ENCODE peak calls at places on chromosomes 5 and 9, in nine cellular contexts. Q, P, B, A, I, S, X, Y and J are unnamed samples.

GRCh38 chr9:33175633-33176325 is 8.6 kb upstream of the B4GALT1 start:
- DNase-seq in Q (no peak), P (no peak), B (no peak), A (no peak), I (no peak), S (no peak), X (no peak), Y (no peak), J (no peak)

GRCh38 chr5:98416541-98416940 is 356.9 kb upstream of the RGMB start:
- DNase-seq in Q (no peak), P (peak; percentile 58), B (no peak), A (no peak), I (peak; percentile 66), S (no peak), X (no peak), Y (no peak), J (no peak)

GRCh38 chr9:33489070-33489469 is 15.3 kb upstream of the NOL6 start:
- DNase-seq in Q (no peak), P (peak; percentile 82), B (no peak), A (no peak), I (peak; percentile 76), S (no peak), X (no peak), Y (no peak), J (no peak)

GRCh38 chr5:149936700-149937091 is 7.9 kb downstream of the PDE6A start:
- DNase-seq in Q (no peak), P (no peak), B (no peak), A (no peak), I (peak; percentile 56), S (no peak), X (no peak), Y (no peak), J (no peak)

GRCh38 chr5:56028708-56029107 is 33.9 kb upstream of the IL6ST start:
- DNase-seq in Q (no peak), P (no peak), B (no peak), A (no peak), I (no peak), S (no peak), X (no peak), Y (no peak), J (no peak)

GRCh38 chr9:6667633-6668280 is 22.2 kb upstream of the GLDC start:
- DNase-seq in Q (no peak), P (peak; percentile 25), B (no peak), A (peak; percentile 24), I (peak; percentile 45), S (no peak), X (no peak), Y (peak; percentile 13), J (no peak)

GRCh38 chr5:74199436-74200210 is 440.9 kb downstream of the ENC1 start:
- DNase-seq in Q (no peak), P (peak; percentile 89), B (no peak), A (no peak), I (peak; percentile 36), S (no peak), X (no peak), Y (no peak), J (no peak)

GRCh38 chr5:115243412-115243811 is 19.3 kb downstream of the PGGT1B start:
- DNase-seq in Q (no peak), P (peak; percentile 51), B (no peak), A (no peak), I (peak; percentile 62), S (no peak), X (no peak), Y (no peak), J (no peak)

GRCh38 chr9:35844628-35845301 is 15.7 kb downstream of the TMEM8B start:
- DNase-seq in Q (no peak), P (peak; percentile 90), B (no peak), A (no peak), I (peak; percentile 96), S (no peak), X (no peak), Y (peak; percentile 57), J (no peak)

GRCh38 chr9:125176632-125177031 is 13.0 kb downstream of the PPP6C start:
- DNase-seq in Q (no peak), P (peak; percentile 76), B (no peak), A (no peak), I (peak; percentile 87), S (no peak), X (no peak), Y (no peak), J (no peak)

GRCh38 chr5:132840896-132841818 is 10.7 kb upstream of the SHROOM1 start:
- DNase-seq in Q (no peak), P (peak; percentile 27), B (no peak), A (peak; percentile 24), I (peak; percentile 56), S (no peak), X (no peak), Y (no peak), J (no peak)

GRCh38 chr5:91271999-91272398 is 111.1 kb downstream of the ARRDC3 start:
- DNase-seq in Q (no peak), P (no peak), B (no peak), A (no peak), I (no peak), S (no peak), X (no peak), Y (no peak), J (no peak)

GRCh38 chr5:58184910-58185309 is 275.0 kb downstream of the PLK2 start:
- DNase-seq in Q (no peak), P (peak; percentile 50), B (no peak), A (no peak), I (peak; percentile 43), S (no peak), X (no peak), Y (no peak), J (no peak)

GRCh38 chr9:112555091-112555643 is 68.5 kb downstream of the KIAA1958 start:
- DNase-seq in Q (no peak), P (no peak), B (no peak), A (no peak), I (no peak), S (no peak), X (no peak), Y (no peak), J (no peak)

GRCh38 chr5:126676195-126676624 is 75.5 kb downstream of the PHAX start:
- DNase-seq in Q (peak; percentile 51), P (peak; percentile 52), B (no peak), A (peak; percentile 34), I (peak; percentile 69), S (peak; percentile 42), X (peak; percentile 40), Y (peak; percentile 72), J (no peak)

GRCh38 chr9:119675951-119676350 is 306.7 kb upstream of the BRINP1 start:
- DNase-seq in Q (no peak), P (no peak), B (no peak), A (peak; percentile 79), I (no peak), S (no peak), X (no peak), Y (no peak), J (no peak)